ENCODE peak calls at places on chromosome 14, in five cellular contexts. J is neural crest cell, N is iris pigment epithelial cell, A is lower lobe of right lung, K is GM20000. B is an unnamed sample.

GRCh38 chr14:68394113-68394718 is 398.7 kb downstream of the ZFP36L1 start:
- DNase-seq in J (no peak), N (no peak), A (no peak), K (no peak), B (no peak)

GRCh38 chr14:90693413-90693812 is 122.8 kb downstream of the TTC7B start:
- DNase-seq in K (no peak), N (no peak), A (no peak), J (no peak), B (no peak)

GRCh38 chr14:35687335-35687939 is 121.7 kb downstream of the RALGAPA1 start:
- DNase-seq in J (peak), A (no peak), K (peak), N (peak), B (no peak)

GRCh38 chr14:106067935-106068334 is 541.6 kb downstream of the TMEM121 start:
- DNase-seq in K (no peak), N (no peak), A (no peak), J (no peak), B (no peak)

GRCh38 chr14:94372021-94372605 is 16.3 kb downstream of the SERPINA1 start:
- DNase-seq in N (no peak), J (no peak), K (no peak), A (no peak), B (no peak)

GRCh38 chr14:23573384-23573783 is 5.2 kb downstream of the JPH4 start:
- DNase-seq in A (no peak), J (no peak), K (no peak), N (no peak), B (no peak)

GRCh38 chr14:56422703-56423213 is 156.8 kb upstream of the TMEM260 start:
- DNase-seq in K (peak), J (no peak), N (peak), A (peak), B (no peak)

GRCh38 chr14:53516261-53516774 is 363.2 kb upstream of the DDHD1 start:
- DNase-seq in N (peak), J (no peak), A (no peak), K (no peak), B (no peak)

GRCh38 chr14:101171650-101172049 is 268.1 kb upstream of the RTL1 start:
- DNase-seq in K (no peak), J (no peak), N (no peak), A (no peak), B (no peak)

GRCh38 chr14:102941419-102942011 is 19.1 kb downstream of the AMN start:
- DNase-seq in K (no peak), N (no peak), A (no peak), J (no peak), B (no peak)

GRCh38 chr14:76977793-76978730 is 50.4 kb downstream of the IRF2BPL start:
- DNase-seq in J (no peak), K (peak), A (peak), N (peak), B (peak)

GRCh38 chr14:97116546-97116945 is 319.4 kb downstream of the VRK1 start:
- DNase-seq in J (no peak), A (no peak), N (no peak), K (no peak), B (no peak)

GRCh38 chr14:29028973-29029582 is 262.5 kb downstream of the FOXG1 start:
- DNase-seq in J (no peak), A (no peak), N (peak), K (no peak), B (no peak)

GRCh38 chr14:34965365-34965764 is 17.4 kb upstream of the SRP54 start:
- DNase-seq in K (no peak), A (no peak), N (no peak), J (no peak), B (no peak)

GRCh38 chr14:52175982-52176502 is 91.5 kb upstream of the PTGDR start:
- DNase-seq in J (no peak), N (no peak), K (no peak), A (no peak), B (peak)

GRCh38 chr14:51545396-51545795 is 106.3 kb upstream of the FRMD6 start:
- DNase-seq in A (no peak), N (no peak), J (no peak), K (no peak), B (no peak)

GRCh38 chr14:101501858-101502615 is 59.3 kb upstream of the DIO3 start:
- DNase-seq in J (no peak), A (no peak), N (no peak), K (no peak), B (no peak)

GRCh38 chr14:105135700-105136395 is 32.7 kb downstream of the JAG2 start:
- DNase-seq in J (no peak), A (no peak), N (no peak), K (no peak), B (no peak)

GRCh38 chr14:55160989-55161388 is 30.4 kb downstream of the DLGAP5 start:
- DNase-seq in A (no peak), J (no peak), K (peak), N (peak), B (peak)

GRCh38 chr14:76500011-76500410 is 124.1 kb downstream of the ESRRB start:
- DNase-seq in A (no peak), J (no peak), K (no peak), N (no peak), B (no peak)

GRCh38 chr14:92726135-92726932 is 22.1 kb downstream of the LGMN start:
- DNase-seq in K (no peak), N (peak), J (no peak), A (peak), B (no peak)

GRCh38 chr14:76918751-76919421 is 92.7 kb downstream of the LRRC74A start:
- DNase-seq in A (peak), N (peak), K (no peak), J (no peak), B (no peak)

GRCh38 chr14:91303091-91303923 is 58.8 kb upstream of the GPR68 start:
- DNase-seq in K (peak), N (no peak), A (peak), J (no peak), B (no peak)

GRCh38 chr14:104873380-104874055 is 8.4 kb downstream of the CEP170B start:
- DNase-seq in N (no peak), A (no peak), J (no peak), K (no peak), B (no peak)

GRCh38 chr14:46651526-46652144 is at the start of gene RPL10L:
- DNase-seq in K (no peak), N (no peak), A (no peak), J (no peak), B (no peak)

GRCh38 chr14:23185046-23185445 is 1.6 kb upstream of the SLC7A8 start:
- DNase-seq in A (no peak), N (peak), J (no peak), K (no peak), B (no peak)

GRCh38 chr14:76784881-76785280 is 23.6 kb downstream of the VASH1 start:
- DNase-seq in A (peak), J (peak), N (peak), K (peak), B (peak)

GRCh38 chr14:46048127-46048526 is 603.5 kb downstream of the RPL10L start:
- DNase-seq in N (no peak), J (peak), A (no peak), K (peak), B (no peak)

GRCh38 chr14:93155667-93156066 is 29.0 kb downstream of the MOAP1 start:
- DNase-seq in K (no peak), N (peak), J (no peak), A (no peak), B (no peak)

GRCh38 chr14:63164108-63164683 is 40.0 kb upstream of the RHOJ start:
- DNase-seq in N (no peak), A (no peak), J (no peak), K (no peak), B (no peak)

GRCh38 chr14:28966416-28967233 is 200.0 kb downstream of the FOXG1 start:
- DNase-seq in A (no peak), N (no peak), K (no peak), J (no peak), B (no peak)

GRCh38 chr14:56569174-56569573 is 10.4 kb upstream of the TMEM260 start:
- DNase-seq in J (no peak), K (no peak), A (no peak), N (no peak), B (no peak)

GRCh38 chr14:69464829-69465228 is 19.7 kb upstream of the PLEKHD1 start:
- DNase-seq in K (no peak), A (no peak), N (peak), J (no peak), B (no peak)